ENCODE peak calls at places on chromosome 11, in five cellular contexts. T is activated CD8-positive, alpha-beta memory T cell treated with anti-CD3 and anti-CD28 coated beads, Interleukin-2, amount 10 ng/mL, durations not matched to agents 7 days and 5 days; B is myocyte; P is HEK293T; I is neuronal stem cell. F is an unnamed sample.
A peak's percentile ranks its signal among the peaks of the same experiment; 100 is the strongest.

GRCh38 chr11:113715273-113715672 is 9.2 kb upstream of the TMPRSS5 start:
- DNase-seq in T (no peak), B (no peak), I (no peak), P (no peak), F (no peak)

GRCh38 chr11:32838505-32839274 is 9.0 kb downstream of the PRRG4 start:
- DNase-seq in B (peak; percentile 35), T (no peak), I (no peak), P (no peak), F (no peak)

GRCh38 chr11:2700415-2701211 is 819 bp upstream of the KCNQ1OT1 start:
- DNase-seq in P (peak; percentile 33), I (peak; percentile 51), B (peak; percentile 68), T (peak; percentile 58), F (peak; percentile 84)

GRCh38 chr11:13061294-13061990 is 52.3 kb downstream of the RASSF10 start:
- DNase-seq in P (no peak), T (no peak), B (no peak), I (no peak), F (peak; percentile 62)

GRCh38 chr11:101442936-101443521 is 140.8 kb downstream of the TRPC6 start:
- DNase-seq in P (no peak), B (peak; percentile 14), T (no peak), I (no peak), F (peak; percentile 8)

GRCh38 chr11:125787827-125788226 is at the start of gene PATE3:
- DNase-seq in T (no peak), P (no peak), I (no peak), B (no peak), F (no peak)

GRCh38 chr11:121550247-121551132 is 97.7 kb upstream of the SORL1-AS1 start:
- DNase-seq in P (no peak), B (no peak), T (no peak), I (no peak), F (no peak)

GRCh38 chr11:76140912-76141574 is 65.3 kb downstream of the WNT11 start:
- DNase-seq in I (no peak), B (no peak), T (no peak), P (no peak), F (no peak)

GRCh38 chr11:78187366-78188011 is 937 bp downstream of the KCTD21 start:
- DNase-seq in I (no peak), P (no peak), B (no peak), T (no peak), F (no peak)

GRCh38 chr11:13333456-13333957 is 55.9 kb downstream of the BMAL1 start:
- DNase-seq in T (no peak), P (no peak), I (no peak), B (peak; percentile 13), F (no peak)

GRCh38 chr11:93198221-93198650 is 445 bp upstream of the SLC36A4 start:
- DNase-seq in T (no peak), P (no peak), I (no peak), B (no peak), F (no peak)

GRCh38 chr11:19359425-19360000 is 118.8 kb upstream of the E2F8 start:
- DNase-seq in B (peak; percentile 24), I (peak; percentile 36), P (no peak), T (no peak), F (no peak)

GRCh38 chr11:115616941-115617340 is 112.7 kb upstream of the CADM1 start:
- DNase-seq in I (no peak), B (peak; percentile 82), P (no peak), T (no peak), F (no peak)

GRCh38 chr11:58923300-58923788 is 15.9 kb upstream of the GLYATL1 start:
- DNase-seq in B (peak; percentile 30), P (peak; percentile 16), I (no peak), T (no peak), F (no peak)

GRCh38 chr11:66126808-66127555 is 56.9 kb downstream of the PACS1 start:
- DNase-seq in T (peak; percentile 75), P (no peak), I (no peak), B (peak; percentile 47), F (peak; percentile 73)

GRCh38 chr11:123535401-123535800 is 105.3 kb downstream of the GRAMD1B start:
- DNase-seq in I (no peak), B (no peak), P (no peak), T (no peak), F (no peak)

GRCh38 chr11:59857444-59858434 is 8.5 kb downstream of the TCN1 start:
- DNase-seq in I (no peak), T (peak; percentile 49), P (no peak), B (no peak), F (no peak)

F was measured in osteoblast.